ENCODE peak calls at places on chromosomes 7 and 10, in seven cellular contexts. One of them, this sample, is unnamed.

GRCh38 chr10:100534726-100535125 is 1.0 kb upstream of the HIF1AN start:
- DNase-seq in stimulated activated CD8-positive, alpha-beta memory T cell treated with anti-CD3 and anti-CD28 coated beads, Interleukin-12 subunit alpha, Interleukin-12 subunit beta, amount 100 ng/mL, for 4 hours: no peak
- DNase-seq in iris pigment epithelial cell: no peak
- DNase-seq in neuronal stem cell: no peak
- DNase-seq in mesothelial cell of epicardium: no peak
- DNase-seq in activated T-cell treated with anti-CD3 and anti-CD28 coated beads, Interleukin-2, amount 50 U/mL, for 4 hours: no peak
- DNase-seq in AG10803: no peak
- DNase-seq in this sample: no peak

GRCh38 chr7:26368542-26368941 is 76.9 kb downstream of the SNX10 start:
- DNase-seq in neuronal stem cell: no peak
- DNase-seq in iris pigment epithelial cell: no peak
- DNase-seq in mesothelial cell of epicardium: no peak
- DNase-seq in AG10803: peak; percentile 6
- DNase-seq in activated T-cell treated with anti-CD3 and anti-CD28 coated beads, Interleukin-2, amount 50 U/mL, for 4 hours: no peak
- DNase-seq in stimulated activated CD8-positive, alpha-beta memory T cell treated with anti-CD3 and anti-CD28 coated beads, Interleukin-12 subunit alpha, Interleukin-12 subunit beta, amount 100 ng/mL, for 4 hours: no peak
- DNase-seq in this sample: no peak

GRCh38 chr10:35035641-35036040 is 54.5 kb downstream of the CUL2 start:
- DNase-seq in AG10803: no peak
- DNase-seq in stimulated activated CD8-positive, alpha-beta memory T cell treated with anti-CD3 and anti-CD28 coated beads, Interleukin-12 subunit alpha, Interleukin-12 subunit beta, amount 100 ng/mL, for 4 hours: no peak
- DNase-seq in activated T-cell treated with anti-CD3 and anti-CD28 coated beads, Interleukin-2, amount 50 U/mL, for 4 hours: no peak
- DNase-seq in neuronal stem cell: no peak
- DNase-seq in mesothelial cell of epicardium: no peak
- DNase-seq in iris pigment epithelial cell: peak; percentile 40
- DNase-seq in this sample: no peak

GRCh38 chr10:97648557-97649404 is 8.3 kb downstream of the PI4K2A start:
- DNase-seq in activated T-cell treated with anti-CD3 and anti-CD28 coated beads, Interleukin-2, amount 50 U/mL, for 4 hours: no peak
- DNase-seq in neuronal stem cell: no peak
- DNase-seq in stimulated activated CD8-positive, alpha-beta memory T cell treated with anti-CD3 and anti-CD28 coated beads, Interleukin-12 subunit alpha, Interleukin-12 subunit beta, amount 100 ng/mL, for 4 hours: no peak
- DNase-seq in mesothelial cell of epicardium: no peak
- DNase-seq in iris pigment epithelial cell: peak; percentile 95
- DNase-seq in AG10803: peak; percentile 93
- DNase-seq in this sample: no peak

GRCh38 chr10:48636901-48637300 is 32.0 kb upstream of the ARHGAP22 start:
- DNase-seq in neuronal stem cell: no peak
- DNase-seq in iris pigment epithelial cell: no peak
- DNase-seq in activated T-cell treated with anti-CD3 and anti-CD28 coated beads, Interleukin-2, amount 50 U/mL, for 4 hours: no peak
- DNase-seq in AG10803: no peak
- DNase-seq in mesothelial cell of epicardium: no peak
- DNase-seq in stimulated activated CD8-positive, alpha-beta memory T cell treated with anti-CD3 and anti-CD28 coated beads, Interleukin-12 subunit alpha, Interleukin-12 subunit beta, amount 100 ng/mL, for 4 hours: no peak
- DNase-seq in this sample: no peak

GRCh38 chr10:127309609-127310008 is 113.2 kb upstream of the INSYN2A start:
- DNase-seq in iris pigment epithelial cell: no peak
- DNase-seq in neuronal stem cell: no peak
- DNase-seq in stimulated activated CD8-positive, alpha-beta memory T cell treated with anti-CD3 and anti-CD28 coated beads, Interleukin-12 subunit alpha, Interleukin-12 subunit beta, amount 100 ng/mL, for 4 hours: no peak
- DNase-seq in activated T-cell treated with anti-CD3 and anti-CD28 coated beads, Interleukin-2, amount 50 U/mL, for 4 hours: no peak
- DNase-seq in AG10803: peak; percentile 56
- DNase-seq in mesothelial cell of epicardium: no peak
- DNase-seq in this sample: no peak

GRCh38 chr10:121662945-121663917 is 65.0 kb upstream of the FGFR2 start:
- DNase-seq in AG10803: no peak
- DNase-seq in stimulated activated CD8-positive, alpha-beta memory T cell treated with anti-CD3 and anti-CD28 coated beads, Interleukin-12 subunit alpha, Interleukin-12 subunit beta, amount 100 ng/mL, for 4 hours: no peak
- DNase-seq in neuronal stem cell: peak; percentile 32
- DNase-seq in iris pigment epithelial cell: no peak
- DNase-seq in mesothelial cell of epicardium: no peak
- DNase-seq in activated T-cell treated with anti-CD3 and anti-CD28 coated beads, Interleukin-2, amount 50 U/mL, for 4 hours: no peak
- DNase-seq in this sample: peak; percentile 68

GRCh38 chr7:48255046-48255445 is 83.8 kb downstream of the ABCA13 start:
- DNase-seq in stimulated activated CD8-positive, alpha-beta memory T cell treated with anti-CD3 and anti-CD28 coated beads, Interleukin-12 subunit alpha, Interleukin-12 subunit beta, amount 100 ng/mL, for 4 hours: no peak
- DNase-seq in mesothelial cell of epicardium: no peak
- DNase-seq in AG10803: peak; percentile 65
- DNase-seq in iris pigment epithelial cell: peak; percentile 66
- DNase-seq in neuronal stem cell: no peak
- DNase-seq in activated T-cell treated with anti-CD3 and anti-CD28 coated beads, Interleukin-2, amount 50 U/mL, for 4 hours: no peak
- DNase-seq in this sample: no peak

GRCh38 chr10:8295311-8295710 is 240.8 kb downstream of the GATA3 start:
- DNase-seq in mesothelial cell of epicardium: no peak
- DNase-seq in iris pigment epithelial cell: no peak
- DNase-seq in neuronal stem cell: no peak
- DNase-seq in activated T-cell treated with anti-CD3 and anti-CD28 coated beads, Interleukin-2, amount 50 U/mL, for 4 hours: no peak
- DNase-seq in stimulated activated CD8-positive, alpha-beta memory T cell treated with anti-CD3 and anti-CD28 coated beads, Interleukin-12 subunit alpha, Interleukin-12 subunit beta, amount 100 ng/mL, for 4 hours: no peak
- DNase-seq in AG10803: no peak
- DNase-seq in this sample: no peak

GRCh38 chr7:82433507-82433906 is 10.1 kb downstream of the CACNA2D1 start:
- DNase-seq in stimulated activated CD8-positive, alpha-beta memory T cell treated with anti-CD3 and anti-CD28 coated beads, Interleukin-12 subunit alpha, Interleukin-12 subunit beta, amount 100 ng/mL, for 4 hours: no peak
- DNase-seq in activated T-cell treated with anti-CD3 and anti-CD28 coated beads, Interleukin-2, amount 50 U/mL, for 4 hours: no peak
- DNase-seq in mesothelial cell of epicardium: no peak
- DNase-seq in AG10803: no peak
- DNase-seq in iris pigment epithelial cell: no peak
- DNase-seq in neuronal stem cell: no peak
- DNase-seq in this sample: no peak

GRCh38 chr7:75596727-75597614 is 104.9 kb downstream of the SPDYE5 start:
- DNase-seq in neuronal stem cell: no peak
- DNase-seq in mesothelial cell of epicardium: no peak
- DNase-seq in activated T-cell treated with anti-CD3 and anti-CD28 coated beads, Interleukin-2, amount 50 U/mL, for 4 hours: no peak
- DNase-seq in stimulated activated CD8-positive, alpha-beta memory T cell treated with anti-CD3 and anti-CD28 coated beads, Interleukin-12 subunit alpha, Interleukin-12 subunit beta, amount 100 ng/mL, for 4 hours: no peak
- DNase-seq in iris pigment epithelial cell: peak; percentile 33
- DNase-seq in AG10803: no peak
- DNase-seq in this sample: no peak

GRCh38 chr10:112562803-112563663 is 116.0 kb downstream of the VTI1A start:
- DNase-seq in neuronal stem cell: peak; percentile 23
- DNase-seq in stimulated activated CD8-positive, alpha-beta memory T cell treated with anti-CD3 and anti-CD28 coated beads, Interleukin-12 subunit alpha, Interleukin-12 subunit beta, amount 100 ng/mL, for 4 hours: no peak
- DNase-seq in iris pigment epithelial cell: peak; percentile 35
- DNase-seq in AG10803: no peak
- DNase-seq in mesothelial cell of epicardium: no peak
- DNase-seq in activated T-cell treated with anti-CD3 and anti-CD28 coated beads, Interleukin-2, amount 50 U/mL, for 4 hours: no peak
- DNase-seq in this sample: peak; percentile 31

GRCh38 chr7:22726345-22726848 is 603 bp upstream of the IL6 start:
- DNase-seq in neuronal stem cell: peak; percentile 35
- DNase-seq in iris pigment epithelial cell: peak; percentile 88
- DNase-seq in AG10803: peak; percentile 85
- DNase-seq in mesothelial cell of epicardium: no peak
- DNase-seq in stimulated activated CD8-positive, alpha-beta memory T cell treated with anti-CD3 and anti-CD28 coated beads, Interleukin-12 subunit alpha, Interleukin-12 subunit beta, amount 100 ng/mL, for 4 hours: no peak
- DNase-seq in activated T-cell treated with anti-CD3 and anti-CD28 coated beads, Interleukin-2, amount 50 U/mL, for 4 hours: peak; percentile 29
- DNase-seq in this sample: peak; percentile 71

GRCh38 chr10:131955591-131956340 is 26.0 kb downstream of the BNIP3 start:
- DNase-seq in stimulated activated CD8-positive, alpha-beta memory T cell treated with anti-CD3 and anti-CD28 coated beads, Interleukin-12 subunit alpha, Interleukin-12 subunit beta, amount 100 ng/mL, for 4 hours: no peak
- DNase-seq in AG10803: no peak
- DNase-seq in mesothelial cell of epicardium: no peak
- DNase-seq in neuronal stem cell: no peak
- DNase-seq in iris pigment epithelial cell: no peak
- DNase-seq in activated T-cell treated with anti-CD3 and anti-CD28 coated beads, Interleukin-2, amount 50 U/mL, for 4 hours: no peak
- DNase-seq in this sample: no peak

GRCh38 chr7:98209166-98209920 is 1.9 kb upstream of the BHLHA15 start:
- DNase-seq in neuronal stem cell: no peak
- DNase-seq in mesothelial cell of epicardium: no peak
- DNase-seq in stimulated activated CD8-positive, alpha-beta memory T cell treated with anti-CD3 and anti-CD28 coated beads, Interleukin-12 subunit alpha, Interleukin-12 subunit beta, amount 100 ng/mL, for 4 hours: no peak
- DNase-seq in AG10803: no peak
- DNase-seq in activated T-cell treated with anti-CD3 and anti-CD28 coated beads, Interleukin-2, amount 50 U/mL, for 4 hours: no peak
- DNase-seq in iris pigment epithelial cell: no peak
- DNase-seq in this sample: no peak

GRCh38 chr10:79452174-79452611 is 6.8 kb upstream of the ZCCHC24 start:
- DNase-seq in mesothelial cell of epicardium: no peak
- DNase-seq in stimulated activated CD8-positive, alpha-beta memory T cell treated with anti-CD3 and anti-CD28 coated beads, Interleukin-12 subunit alpha, Interleukin-12 subunit beta, amount 100 ng/mL, for 4 hours: no peak
- DNase-seq in iris pigment epithelial cell: peak; percentile 47
- DNase-seq in neuronal stem cell: no peak
- DNase-seq in activated T-cell treated with anti-CD3 and anti-CD28 coated beads, Interleukin-2, amount 50 U/mL, for 4 hours: no peak
- DNase-seq in AG10803: no peak
- DNase-seq in this sample: no peak

GRCh38 chr10:125992244-125992643 is 95.9 kb downstream of the FANK1 start:
- DNase-seq in stimulated activated CD8-positive, alpha-beta memory T cell treated with anti-CD3 and anti-CD28 coated beads, Interleukin-12 subunit alpha, Interleukin-12 subunit beta, amount 100 ng/mL, for 4 hours: no peak
- DNase-seq in iris pigment epithelial cell: no peak
- DNase-seq in activated T-cell treated with anti-CD3 and anti-CD28 coated beads, Interleukin-2, amount 50 U/mL, for 4 hours: no peak
- DNase-seq in mesothelial cell of epicardium: no peak
- DNase-seq in AG10803: no peak
- DNase-seq in neuronal stem cell: no peak
- DNase-seq in this sample: peak; percentile 22

GRCh38 chr7:519974-520458 is 370 bp upstream of the PDGFA start:
- DNase-seq in iris pigment epithelial cell: peak; percentile 73
- DNase-seq in AG10803: peak; percentile 66
- DNase-seq in stimulated activated CD8-positive, alpha-beta memory T cell treated with anti-CD3 and anti-CD28 coated beads, Interleukin-12 subunit alpha, Interleukin-12 subunit beta, amount 100 ng/mL, for 4 hours: no peak
- DNase-seq in neuronal stem cell: no peak
- DNase-seq in activated T-cell treated with anti-CD3 and anti-CD28 coated beads, Interleukin-2, amount 50 U/mL, for 4 hours: no peak
- DNase-seq in mesothelial cell of epicardium: no peak
- DNase-seq in this sample: peak; percentile 86

This sample was measured in neural progenitor cell.